ENCODE peak calls at places on chromosomes 16 and 17, in five cellular contexts. One of them, this sample, is unnamed.

GRCh38 chr17:56887105-56887504 is 26.7 kb downstream of the TRIM25 start:
- DNase-seq in GM10248: no peak
- DNase-seq in stomach: no peak
- DNase-seq in choroid plexus epithelial cell: no peak
- DNase-seq in AG09309: no peak
- DNase-seq in this sample: no peak

GRCh38 chr16:54957403-54957802 is 26.7 kb downstream of the IRX5 start:
- DNase-seq in GM10248: no peak
- DNase-seq in stomach: peak
- DNase-seq in choroid plexus epithelial cell: peak
- DNase-seq in AG09309: no peak
- DNase-seq in this sample: peak

GRCh38 chr17:1774390-1775176 is 12.7 kb downstream of the SERPINF1 start:
- DNase-seq in GM10248: no peak
- DNase-seq in stomach: no peak
- DNase-seq in choroid plexus epithelial cell: no peak
- DNase-seq in AG09309: no peak
- DNase-seq in this sample: no peak

GRCh38 chr16:19417640-19418039 is at the start of gene TMC5:
- DNase-seq in GM10248: no peak
- DNase-seq in stomach: peak
- DNase-seq in choroid plexus epithelial cell: no peak
- DNase-seq in AG09309: no peak
- DNase-seq in this sample: no peak

GRCh38 chr17:48551601-48552452 is 6.9 kb upstream of the HOXB2 start:
- DNase-seq in GM10248: no peak
- DNase-seq in stomach: no peak
- DNase-seq in choroid plexus epithelial cell: no peak
- DNase-seq in AG09309: no peak
- DNase-seq in this sample: no peak

GRCh38 chr17:73266796-73267195 is 5.1 kb upstream of the CPSF4L start:
- DNase-seq in GM10248: no peak
- DNase-seq in stomach: no peak
- DNase-seq in choroid plexus epithelial cell: no peak
- DNase-seq in AG09309: no peak
- DNase-seq in this sample: no peak

GRCh38 chr17:74426551-74427047 is 5.3 kb upstream of the GPRC5C start:
- DNase-seq in GM10248: no peak
- DNase-seq in stomach: no peak
- DNase-seq in choroid plexus epithelial cell: no peak
- DNase-seq in AG09309: no peak
- DNase-seq in this sample: no peak

GRCh38 chr16:77290451-77291110 is 91.4 kb downstream of the SYCE1L start:
- DNase-seq in GM10248: no peak
- DNase-seq in stomach: no peak
- DNase-seq in choroid plexus epithelial cell: peak
- DNase-seq in AG09309: no peak
- DNase-seq in this sample: peak

GRCh38 chr16:3004781-3005284 is 7.9 kb upstream of the CLDN9 start:
- DNase-seq in GM10248: no peak
- DNase-seq in stomach: peak
- DNase-seq in choroid plexus epithelial cell: no peak
- DNase-seq in AG09309: no peak
- DNase-seq in this sample: no peak

GRCh38 chr16:63982156-63982555 is 1139.7 kb downstream of the CDH11 start:
- DNase-seq in GM10248: no peak
- DNase-seq in stomach: no peak
- DNase-seq in choroid plexus epithelial cell: no peak
- DNase-seq in AG09309: no peak
- DNase-seq in this sample: no peak

GRCh38 chr16:11045846-11046245 is 101.5 kb downstream of the CLEC16A start:
- DNase-seq in GM10248: no peak
- DNase-seq in stomach: no peak
- DNase-seq in choroid plexus epithelial cell: peak
- DNase-seq in AG09309: no peak
- DNase-seq in this sample: peak

GRCh38 chr17:81176656-81177055 is 10.6 kb upstream of the AATK start:
- DNase-seq in GM10248: no peak
- DNase-seq in stomach: no peak
- DNase-seq in choroid plexus epithelial cell: no peak
- DNase-seq in AG09309: no peak
- DNase-seq in this sample: no peak

GRCh38 chr17:18070861-18071340 is 16.8 kb upstream of the DRG2 start:
- DNase-seq in GM10248: no peak
- DNase-seq in stomach: no peak
- DNase-seq in choroid plexus epithelial cell: peak
- DNase-seq in AG09309: no peak
- DNase-seq in this sample: peak

GRCh38 chr17:45345554-45346254 is 28.9 kb upstream of the MAP3K14 start:
- DNase-seq in GM10248: no peak
- DNase-seq in stomach: no peak
- DNase-seq in choroid plexus epithelial cell: peak
- DNase-seq in AG09309: peak
- DNase-seq in this sample: peak

DNA sequence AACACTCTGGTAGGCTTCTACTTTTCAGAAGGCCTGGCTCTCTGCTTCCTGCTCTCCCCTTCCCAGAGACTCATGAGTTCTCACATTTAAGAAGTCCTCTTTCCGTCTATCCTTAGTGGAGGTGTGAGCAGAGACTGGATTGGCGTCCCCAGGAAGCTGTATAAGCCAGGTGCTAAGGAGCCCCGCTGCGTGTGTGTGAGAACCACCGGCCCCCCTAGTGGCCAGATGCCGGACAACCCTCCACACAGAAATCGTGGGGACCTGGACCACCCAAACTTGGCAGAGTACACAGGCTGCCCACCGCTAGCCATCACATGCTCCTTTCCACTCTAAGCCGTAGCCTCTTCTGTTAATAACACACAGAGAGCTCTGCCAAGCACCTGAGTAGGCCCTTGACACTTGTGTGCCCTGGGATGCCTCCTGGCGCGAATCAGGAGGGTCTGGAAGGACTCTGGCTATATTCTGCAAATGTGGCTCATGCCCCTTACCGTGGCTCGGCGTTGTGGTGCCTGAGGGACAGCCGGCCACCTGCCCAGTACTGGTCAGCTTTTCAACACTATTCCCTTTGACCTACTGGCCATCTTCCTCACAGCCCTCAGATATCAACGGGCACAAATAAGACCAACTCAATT is 13.9 kb downstream of the CYB5D2 start:
- DNase-seq in GM10248: no peak
- DNase-seq in stomach: no peak
- DNase-seq in choroid plexus epithelial cell: no peak
- DNase-seq in AG09309: no peak
- DNase-seq in this sample: no peak
- TF ChIP-seq CTCF in GM10248: peak
- TF ChIP-seq CTCF in stomach: no peak
- TF ChIP-seq CTCF in choroid plexus epithelial cell: peak
- TF ChIP-seq CTCF in AG09309: peak
- TF ChIP-seq CTCF in this sample: no peak

DNA sequence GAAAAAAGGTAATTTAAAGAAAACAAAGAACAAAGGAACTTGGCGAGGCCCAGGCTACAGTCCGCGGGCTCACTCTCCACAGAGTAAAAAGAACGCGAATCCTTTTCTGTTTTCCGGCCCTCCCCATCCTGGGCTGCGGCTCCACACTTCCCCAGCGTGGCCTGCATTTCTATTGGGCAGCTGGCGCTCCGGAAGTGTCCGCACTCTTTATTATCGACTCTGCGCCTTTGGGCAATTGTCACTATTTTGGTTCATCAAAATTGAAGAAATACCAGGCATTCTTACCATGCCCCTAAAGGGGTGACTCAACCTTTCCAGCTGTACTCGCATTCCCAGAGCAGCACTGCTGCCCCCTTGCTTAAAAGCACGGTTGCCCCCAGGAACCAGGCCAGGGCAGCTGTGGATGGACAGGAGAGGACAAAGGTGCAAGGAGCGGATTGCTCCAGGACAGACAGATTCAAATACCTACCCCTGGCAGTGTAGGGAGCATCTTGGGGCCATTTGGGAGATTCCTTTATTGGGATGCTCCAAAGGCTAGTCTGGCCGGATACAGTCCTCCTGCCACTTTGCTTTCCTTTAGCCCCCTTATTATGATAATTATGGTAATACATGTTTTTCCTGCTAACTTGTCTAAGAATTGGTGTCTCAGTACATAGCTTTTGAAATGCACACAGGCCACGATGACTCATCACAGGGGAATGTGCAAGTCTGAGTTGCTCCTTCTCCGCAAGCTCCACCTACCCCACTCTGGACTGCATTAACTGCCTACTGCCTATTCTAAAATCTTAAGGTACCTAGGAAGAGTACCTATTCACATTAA is 985 bp upstream of the SLFN12 start:
- DNase-seq in GM10248: peak
- DNase-seq in stomach: peak
- DNase-seq in choroid plexus epithelial cell: peak
- DNase-seq in AG09309: peak
- DNase-seq in this sample: peak
- TF ChIP-seq CTCF in GM10248: no peak
- TF ChIP-seq CTCF in stomach: no peak
- TF ChIP-seq CTCF in choroid plexus epithelial cell: peak
- TF ChIP-seq CTCF in AG09309: peak
- TF ChIP-seq CTCF in this sample: peak

GRCh38 chr16:88052661-88053060 is 101.4 kb downstream of the BANP start:
- DNase-seq in GM10248: no peak
- DNase-seq in stomach: no peak
- DNase-seq in choroid plexus epithelial cell: no peak
- DNase-seq in AG09309: no peak
- DNase-seq in this sample: no peak
- TF ChIP-seq CTCF in GM10248: no peak
- TF ChIP-seq CTCF in stomach: no peak
- TF ChIP-seq CTCF in choroid plexus epithelial cell: no peak
- TF ChIP-seq CTCF in AG09309: no peak
- TF ChIP-seq CTCF in this sample: no peak

GRCh38 chr17:37359682-37360188 is 16.1 kb upstream of the C17orf78 start:
- DNase-seq in GM10248: no peak
- DNase-seq in stomach: no peak
- DNase-seq in choroid plexus epithelial cell: no peak
- DNase-seq in AG09309: no peak
- DNase-seq in this sample: no peak

GRCh38 chr17:37361543-37361942 is 14.2 kb upstream of the C17orf78 start:
- DNase-seq in GM10248: no peak
- DNase-seq in stomach: no peak
- DNase-seq in choroid plexus epithelial cell: no peak
- DNase-seq in AG09309: no peak
- DNase-seq in this sample: no peak

GRCh38 chr17:37358098-37358829 is 17.5 kb upstream of the C17orf78 start:
- DNase-seq in GM10248: peak
- DNase-seq in stomach: peak
- DNase-seq in choroid plexus epithelial cell: peak
- DNase-seq in AG09309: no peak
- DNase-seq in this sample: peak

GRCh38 chr17:37360632-37361031 is 15.2 kb upstream of the C17orf78 start:
- DNase-seq in GM10248: no peak
- DNase-seq in stomach: no peak
- DNase-seq in choroid plexus epithelial cell: no peak
- DNase-seq in AG09309: no peak
- DNase-seq in this sample: peak

DNA sequence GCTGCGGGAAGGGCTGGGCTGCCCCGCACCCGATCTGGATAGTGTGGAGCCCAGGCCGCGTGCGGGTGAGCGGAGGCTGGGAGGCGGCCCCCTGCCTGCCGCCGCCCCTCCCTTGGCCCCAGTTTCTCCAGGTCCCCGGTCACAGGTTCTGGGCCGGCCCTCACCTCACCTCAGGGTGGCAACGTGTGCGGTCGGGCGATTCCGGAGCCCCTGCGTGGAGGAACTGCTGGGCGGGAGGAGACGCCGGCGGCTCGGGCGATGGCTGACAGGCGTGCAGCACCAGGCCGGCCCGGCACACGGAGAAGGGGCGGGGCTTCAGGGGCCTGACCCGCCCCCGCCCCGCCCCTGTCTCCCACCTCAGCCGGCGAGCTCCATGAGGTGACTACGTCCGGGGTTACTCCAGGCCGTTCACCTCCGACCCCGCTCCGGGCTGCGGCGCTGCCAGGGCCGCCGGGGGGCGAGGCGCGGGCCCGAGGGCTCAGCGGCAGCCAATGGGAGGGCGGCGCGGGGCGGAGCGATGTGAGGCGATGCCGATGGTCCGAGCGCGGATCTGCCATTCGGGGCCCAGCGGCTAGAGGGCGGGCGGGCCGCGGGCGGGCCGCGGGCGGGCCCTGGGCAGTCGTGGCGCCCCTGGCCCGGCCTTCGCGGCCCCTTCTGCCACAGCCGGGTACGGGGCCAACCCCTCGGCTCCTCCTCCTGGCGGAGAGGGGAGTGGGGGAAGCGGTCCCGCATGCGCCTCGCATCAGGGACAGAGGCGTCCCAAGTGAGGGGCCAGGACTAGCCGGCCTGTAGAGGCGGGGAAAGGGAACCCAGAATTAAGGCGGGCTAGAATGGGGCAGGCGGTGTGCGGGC is 16.7 kb upstream of the C17orf78 start:
- DNase-seq in GM10248: peak
- DNase-seq in stomach: peak
- DNase-seq in choroid plexus epithelial cell: peak
- DNase-seq in AG09309: no peak
- DNase-seq in this sample: peak
- TF ChIP-seq CTCF in GM10248: no peak
- TF ChIP-seq CTCF in stomach: no peak
- TF ChIP-seq CTCF in choroid plexus epithelial cell: no peak
- TF ChIP-seq CTCF in AG09309: no peak
- TF ChIP-seq CTCF in this sample: peak

DNA sequence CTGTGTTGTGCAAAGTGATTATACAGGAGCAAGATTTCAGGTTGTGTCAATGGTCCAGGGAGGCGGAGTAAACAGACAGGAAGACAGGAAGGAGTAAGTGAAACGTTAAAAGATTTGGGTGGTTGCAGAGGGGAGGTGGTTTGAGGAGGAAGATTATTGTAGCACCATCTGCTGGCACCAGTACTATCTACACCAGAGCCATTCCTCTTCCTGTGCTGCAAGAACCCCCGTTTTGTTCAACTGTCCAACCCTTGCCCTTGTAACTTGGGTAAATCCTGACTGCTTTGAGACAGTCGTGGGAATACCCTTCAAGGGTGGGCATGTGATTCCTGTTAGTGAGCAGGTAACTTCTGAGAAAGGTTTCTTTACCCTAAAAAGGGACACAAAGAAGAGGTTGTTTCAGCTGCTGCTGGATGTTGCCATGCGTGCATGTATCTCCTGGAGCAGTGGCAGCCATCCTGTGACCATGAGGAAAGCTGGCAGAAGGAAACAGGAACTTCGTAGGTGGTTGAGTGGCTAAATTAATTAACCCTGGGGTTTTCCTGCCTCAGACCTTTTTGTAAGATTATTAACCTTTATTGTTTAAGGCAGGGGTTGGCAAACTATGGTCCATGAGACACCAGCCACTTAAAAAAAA is 124.1 kb downstream of the PRKCA start:
- DNase-seq in GM10248: peak
- DNase-seq in stomach: no peak
- DNase-seq in choroid plexus epithelial cell: peak
- DNase-seq in AG09309: no peak
- DNase-seq in this sample: peak
- TF ChIP-seq CTCF in GM10248: peak
- TF ChIP-seq CTCF in stomach: no peak
- TF ChIP-seq CTCF in choroid plexus epithelial cell: peak
- TF ChIP-seq CTCF in AG09309: peak
- TF ChIP-seq CTCF in this sample: peak